ENCODE peak calls at places on chromosomes 3 and 15, in seven cellular contexts. I is RWPE2, G is neural crest cell, C is uterus, P is colonic mucosa, H is WTC11, O is cardiac fibroblast. K is an unnamed sample.

GRCh38 chr3:129746629-129747028 is 140.2 kb upstream of the PLXND1 start:
- DNase-seq in G (no peak), I (no peak), P (no peak), C (no peak), H (no peak), O (no peak), K (no peak)

GRCh38 chr3:157075693-157076420 is 84.1 kb downstream of the CCNL1 start:
- DNase-seq in I (no peak), C (no peak), H (no peak), P (no peak), G (no peak), O (peak), K (no peak)

GRCh38 chr15:70023064-70023768 is 74.5 kb downstream of the TLE3 start:
- DNase-seq in G (no peak), O (peak), I (no peak), C (peak), H (no peak), P (no peak), K (no peak)

GRCh38 chr3:191721390-191721801 is 260.4 kb downstream of the PYDC2 start:
- DNase-seq in I (no peak), P (no peak), C (no peak), H (no peak), G (no peak), O (no peak), K (no peak)

GRCh38 chr3:34938784-34939183 is 700.5 kb upstream of the ARPP21 start:
- DNase-seq in C (no peak), P (no peak), G (no peak), H (no peak), O (no peak), I (no peak), K (no peak)

GRCh38 chr15:69075467-69075866 is 61.0 kb downstream of the NOX5 start:
- DNase-seq in G (no peak), P (no peak), C (no peak), H (no peak), I (peak), O (peak), K (no peak)

GRCh38 chr3:171810278-171811058 is at the start of gene PLD1:
- DNase-seq in G (peak), C (no peak), O (peak), P (peak), H (peak), I (peak), K (no peak)

GRCh38 chr3:112976001-112976400 is 1.1 kb upstream of the CD200R1 start:
- DNase-seq in O (no peak), H (no peak), G (no peak), I (no peak), P (no peak), C (no peak), K (no peak)

GRCh38 chr15:101276501-101277037 is 716 bp downstream of the SELENOS start:
- DNase-seq in P (no peak), H (no peak), O (peak), I (peak), C (no peak), G (no peak), K (no peak)
- TF ChIP-seq CTCF in P (no peak), H (no peak), O (peak), I (peak), C (no peak), G (peak), K (peak)

GRCh38 chr15:33654859-33655258 is 313.4 kb upstream of the CHRM5 start:
- DNase-seq in C (no peak), H (peak), O (no peak), G (no peak), I (no peak), P (no peak), K (no peak)
- TF ChIP-seq CTCF in C (no peak), H (no peak), O (no peak), G (no peak), I (peak), P (no peak), K (no peak)

DNA sequence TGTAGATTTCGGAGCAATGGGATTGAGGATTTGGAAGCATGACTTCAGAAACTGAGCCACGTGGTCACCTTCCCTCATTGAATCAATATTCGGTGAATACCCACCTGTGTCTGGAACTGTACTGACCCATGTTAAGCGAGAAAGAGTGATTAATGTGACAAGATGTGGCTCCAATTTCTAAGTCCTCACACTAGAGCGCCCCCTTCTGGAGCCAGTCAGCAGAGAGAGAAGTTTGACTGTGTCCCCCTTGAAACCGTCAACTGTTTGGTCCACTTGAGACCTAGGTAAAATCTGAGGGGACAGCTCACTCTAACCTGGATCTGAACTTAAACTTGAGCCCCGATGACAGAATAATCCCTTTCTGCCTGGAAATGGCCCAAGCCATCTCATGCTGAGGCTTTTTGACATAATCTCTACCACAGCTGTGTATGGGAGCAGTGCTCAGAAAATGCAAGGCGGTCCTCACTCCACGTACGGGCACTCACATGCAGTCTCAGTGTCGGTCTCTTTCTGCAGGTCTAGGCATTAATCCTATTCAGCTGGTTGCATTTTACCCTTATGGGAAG is 47.8 kb upstream of the LIMD1 start:
- DNase-seq in I (no peak), O (no peak), H (peak), P (no peak), G (peak), C (no peak), K (no peak)
- TF ChIP-seq CTCF in I (peak), O (peak), H (peak), P (no peak), G (peak), C (no peak), K (peak)

DNA sequence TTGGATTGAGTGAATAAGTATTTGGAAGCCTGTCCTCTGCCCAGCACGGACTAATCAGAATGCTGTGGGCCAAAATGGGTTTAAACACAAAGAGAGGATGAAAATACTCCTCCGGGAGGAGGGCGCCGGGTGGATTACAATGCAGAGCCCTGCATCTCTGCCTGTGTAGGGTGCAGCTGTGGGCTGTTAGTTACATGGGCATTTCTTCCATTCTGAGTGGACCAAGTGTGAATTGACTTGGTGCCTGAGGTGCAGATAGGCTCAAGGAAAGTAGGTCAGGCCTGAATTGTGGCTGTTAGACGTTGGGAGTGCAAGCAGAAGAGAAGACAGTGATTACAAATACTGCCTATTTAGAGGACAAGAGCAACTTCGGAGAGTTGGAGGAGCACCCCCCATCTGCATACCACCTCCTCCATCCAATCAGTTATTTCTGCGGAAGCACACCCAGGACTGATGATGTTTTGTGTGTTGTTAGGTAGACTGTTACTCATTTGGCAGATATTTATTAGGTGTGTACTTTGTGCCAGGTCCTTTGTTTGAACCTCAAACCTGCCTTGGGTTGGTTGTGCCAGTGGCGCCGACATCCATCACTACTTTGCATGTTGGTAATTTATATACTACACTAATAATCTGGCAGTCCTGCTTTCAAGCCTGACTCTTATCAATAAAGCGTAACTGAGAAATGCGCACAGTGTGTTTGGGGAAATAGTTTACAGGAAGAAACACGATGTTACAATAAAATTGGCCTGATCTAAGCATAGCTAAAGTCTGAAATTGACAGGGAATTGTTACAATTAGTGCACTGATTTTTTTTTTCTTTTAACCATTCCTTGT is 33.0 kb downstream of the PTPRG start:
- DNase-seq in G (no peak), P (no peak), I (no peak), H (no peak), C (no peak), O (peak), K (no peak)
- TF ChIP-seq CTCF in G (no peak), P (no peak), I (no peak), H (no peak), C (no peak), O (no peak), K (no peak)